ENCODE peak calls at places on chromosome 17, in six cellular contexts. W is stromal cell of bone marrow, P is lung microvascular endothelial cell, V is cardiac fibroblast, X is iPS-NIHi11, U is nucleus accumbens. M is an unnamed sample.

GRCh38 chr17:9817086-9817485 is 4.8 kb downstream of the GSG1L2 start:
- DNase-seq in U (peak), X (peak), V (peak), P (no peak), W (no peak), M (peak)

GRCh38 chr17:77282524-77283515 is 142.1 kb downstream of the SEC14L1 start:
- DNase-seq in V (peak), X (no peak), P (no peak), U (no peak), W (no peak), M (no peak)

GRCh38 chr17:68439656-68440290 is 17.5 kb downstream of the WIPI1 start:
- DNase-seq in W (no peak), P (no peak), V (peak), X (no peak), U (no peak), M (no peak)

GRCh38 chr17:44191941-44192496 is 5.2 kb downstream of the TMUB2 start:
- DNase-seq in W (no peak), U (no peak), V (no peak), X (peak), P (no peak), M (no peak)

GRCh38 chr17:57418463-57419246 is 162.3 kb downstream of the MSI2 start:
- DNase-seq in X (no peak), P (no peak), W (no peak), U (no peak), V (no peak), M (no peak)

GRCh38 chr17:10197721-10198508 is 491 bp downstream of the GAS7 start:
- DNase-seq in P (peak), U (no peak), W (no peak), V (no peak), X (peak), M (peak)

GRCh38 chr17:83078378-83079339 is 750 bp upstream of the METRNL start:
- DNase-seq in V (no peak), W (no peak), P (no peak), X (no peak), U (no peak), M (peak)

GRCh38 chr17:45867702-45868101 is 23.0 kb downstream of the SPPL2C start:
- DNase-seq in W (no peak), X (peak), V (no peak), P (no peak), U (no peak), M (no peak)

M was measured in neural crest cell.